ENCODE peak calls at places on chromosomes 3 and 15, in eight cellular contexts. F is hepatic stellate cell, U is IMR-90, T is neural crest cell, A is cardiac fibroblast, V is substantia nigra, Q is breast epithelium, H is C1 segment of cervical spinal cord. K is an unnamed sample.

GRCh38 chr3:148923592-148923991 is 58.5 kb downstream of the CPA3 start:
- DNase-seq in F (no peak), U (no peak), T (no peak), A (no peak), V (no peak), Q (no peak), H (no peak), K (no peak)

GRCh38 chr3:152997526-152997925 is 162.6 kb downstream of the P2RY1 start:
- DNase-seq in F (no peak), U (no peak), T (no peak), A (no peak), V (no peak), Q (no peak), H (no peak), K (no peak)

GRCh38 chr3:72746412-72747411 is 101.5 kb downstream of the SHQ1 start:
- DNase-seq in F (no peak), U (peak; percentile 60), T (no peak), A (peak; percentile 17), V (no peak), Q (no peak), H (no peak), K (no peak)

GRCh38 chr15:96353931-96354730 is 23.6 kb downstream of the NR2F2 start:
- DNase-seq in F (peak; percentile 83), U (peak; percentile 60), T (peak; percentile 75), A (peak; percentile 72), V (peak; percentile 25), Q (peak; percentile 52), H (no peak), K (no peak)

GRCh38 chr3:39433642-39434041 is 27.1 kb downstream of the RPSA start:
- DNase-seq in F (peak; percentile 58), U (peak; percentile 67), T (no peak), A (peak; percentile 65), V (no peak), Q (no peak), H (no peak), K (no peak)

GRCh38 chr15:57458255-57458850 is 82.0 kb downstream of the CGNL1 start:
- DNase-seq in F (no peak), U (no peak), T (no peak), A (no peak), V (no peak), Q (no peak), H (no peak), K (no peak)

GRCh38 chr3:81301230-81301629 is 460.2 kb downstream of the GBE1 start:
- DNase-seq in F (no peak), U (no peak), T (no peak), A (no peak), V (no peak), Q (no peak), H (no peak), K (no peak)

GRCh38 chr3:31116651-31117050 is 222.2 kb upstream of the GADL1 start:
- DNase-seq in F (peak; percentile 10), U (peak; percentile 50), T (no peak), A (peak; percentile 63), V (no peak), Q (no peak), H (no peak), K (no peak)

GRCh38 chr3:144636833-144637232 is 665.2 kb downstream of the DIPK2A start:
- DNase-seq in F (no peak), U (no peak), T (no peak), A (no peak), V (no peak), Q (no peak), H (no peak), K (no peak)

GRCh38 chr15:40269604-40270003 is 13.3 kb downstream of the ANKRD63 start:
- DNase-seq in F (no peak), U (no peak), T (no peak), A (no peak), V (no peak), Q (no peak), H (no peak), K (no peak)

GRCh38 chr3:30370681-30371271 is 235.6 kb upstream of the TGFBR2 start:
- DNase-seq in F (no peak), U (no peak), T (no peak), A (peak; percentile 26), V (no peak), Q (no peak), H (no peak), K (peak; percentile 53)

GRCh38 chr15:38696790-38697495 is 132.3 kb upstream of the RASGRP1 start:
- DNase-seq in F (no peak), U (no peak), T (no peak), A (no peak), V (no peak), Q (no peak), H (no peak), K (no peak)

GRCh38 chr15:100715571-100716455 is 113.4 kb downstream of the ASB7 start:
- DNase-seq in F (no peak), U (no peak), T (no peak), A (no peak), V (no peak), Q (peak; percentile 52), H (no peak), K (no peak)

GRCh38 chr15:101017935-101018849 is 99.0 kb downstream of the LRRK1 start:
- DNase-seq in F (no peak), U (peak; percentile 61), T (no peak), A (peak; percentile 90), V (no peak), Q (no peak), H (no peak), K (no peak)

GRCh38 chr3:123809597-123809996 is 74.5 kb downstream of the MYLK start:
- DNase-seq in F (peak; percentile 48), U (peak; percentile 84), T (no peak), A (peak; percentile 75), V (no peak), Q (no peak), H (no peak), K (no peak)

GRCh38 chr3:64539451-64540196 is 148.2 kb downstream of the ADAMTS9 start:
- DNase-seq in F (no peak), U (peak; percentile 87), T (no peak), A (peak; percentile 7), V (no peak), Q (no peak), H (no peak), K (no peak)

GRCh38 chr3:83218383-83219200 is 1457.1 kb upstream of the GBE1 start:
- DNase-seq in F (no peak), U (no peak), T (no peak), A (no peak), V (no peak), Q (peak; percentile 42), H (no peak), K (no peak)

GRCh38 chr3:33915796-33916589 is 117.6 kb downstream of the PDCD6IP start:
- DNase-seq in F (peak; percentile 29), U (peak; percentile 28), T (no peak), A (peak; percentile 29), V (peak; percentile 2), Q (no peak), H (no peak), K (no peak)

GRCh38 chr3:155241559-155241958 is 51.9 kb downstream of the STRIT1 start:
- DNase-seq in F (no peak), U (peak; percentile 81), T (no peak), A (peak; percentile 28), V (no peak), Q (no peak), H (no peak), K (no peak)

GRCh38 chr3:49377483-49377882 is 19.3 kb upstream of the GPX1 start:
- DNase-seq in F (no peak), U (peak; percentile 38), T (no peak), A (peak; percentile 85), V (no peak), Q (no peak), H (no peak), K (no peak)

GRCh38 chr3:72999971-73000370 is 3.4 kb downstream of the PPP4R2 start:
- DNase-seq in F (no peak), U (no peak), T (no peak), A (peak; percentile 13), V (no peak), Q (no peak), H (no peak), K (no peak)

GRCh38 chr3:158573714-158574113 is 2.7 kb downstream of the MLF1 start:
- DNase-seq in F (no peak), U (no peak), T (no peak), A (peak; percentile 5), V (no peak), Q (no peak), H (no peak), K (no peak)

GRCh38 chr15:31268108-31268501 is 58.5 kb upstream of the KLF13 start:
- DNase-seq in F (no peak), U (no peak), T (no peak), A (no peak), V (no peak), Q (peak; percentile 24), H (no peak), K (no peak)

GRCh38 chr3:125168711-125169410 is 43.7 kb downstream of the SLC12A8 start:
- DNase-seq in F (no peak), U (peak; percentile 66), T (no peak), A (no peak), V (no peak), Q (no peak), H (no peak), K (no peak)

GRCh38 chr15:101042320-101042719 is 123.2 kb downstream of the LRRK1 start:
- DNase-seq in F (no peak), U (no peak), T (no peak), A (no peak), V (no peak), Q (no peak), H (no peak), K (no peak)

GRCh38 chr3:138398791-138399575 is 35.4 kb upstream of the ESYT3 start:
- DNase-seq in F (no peak), U (no peak), T (no peak), A (no peak), V (no peak), Q (no peak), H (no peak), K (no peak)

GRCh38 chr3:44862221-44862637 is 517 bp downstream of the TMEM42 start:
- DNase-seq in F (no peak), U (peak; percentile 19), T (no peak), A (peak; percentile 40), V (no peak), Q (no peak), H (no peak), K (no peak)

GRCh38 chr3:196111939-196112386 is 30.1 kb upstream of the TFRC start:
- DNase-seq in F (no peak), U (no peak), T (no peak), A (no peak), V (no peak), Q (no peak), H (no peak), K (no peak)

GRCh38 chr3:23667536-23668429 is 138.0 kb upstream of the UBE2E1 start:
- DNase-seq in F (no peak), U (peak; percentile 72), T (no peak), A (peak; percentile 57), V (no peak), Q (no peak), H (no peak), K (no peak)

GRCh38 chr3:86967062-86967461 is 23.9 kb downstream of the VGLL3 start:
- DNase-seq in F (no peak), U (no peak), T (no peak), A (no peak), V (no peak), Q (no peak), H (no peak), K (no peak)

GRCh38 chr3:30934208-30934550 is 39.7 kb upstream of the GADL1 start:
- DNase-seq in F (peak; percentile 16), U (peak; percentile 37), T (no peak), A (peak; percentile 79), V (no peak), Q (no peak), H (no peak), K (peak; percentile 15)

GRCh38 chr3:61707492-61707891 is 146.1 kb downstream of the PTPRG start:
- DNase-seq in F (no peak), U (no peak), T (no peak), A (no peak), V (no peak), Q (no peak), H (no peak), K (no peak)

GRCh38 chr15:63860161-63860954 is 26.6 kb upstream of the HERC1 start:
- DNase-seq in F (no peak), U (no peak), T (no peak), A (no peak), V (no peak), Q (no peak), H (no peak), K (no peak)

GRCh38 chr15:29685156-29686078 is 136.9 kb downstream of the TJP1 start:
- DNase-seq in F (peak; percentile 81), U (peak; percentile 79), T (no peak), A (peak; percentile 71), V (no peak), Q (no peak), H (no peak), K (no peak)

K was measured in smooth muscle cell of the brain vasculature.